ENCODE peak calls at places on chromosomes 3 and 15, in four cellular contexts. One of them, this sample, is unnamed.

GRCh38 chr3:197392961-197393360 is 94.5 kb upstream of the DLG1 start:
- DNase-seq in activated CD4-positive, alpha-beta T cell treated with anti-CD3 and anti-CD28 coated beads, Interleukin-2, amount 10 ng/mL, durations not matched to agents 7 days and 5 days: no peak
- DNase-seq in activated effector memory CD4-positive, alpha-beta T cell treated with anti-CD3 and anti-CD28 coated beads, Interleukin-2, amount 50 U/mL, for 16 hours: no peak
- DNase-seq in foreskin fibroblast: no peak
- DNase-seq in this sample: no peak

GRCh38 chr3:175127075-175127662 is 268.0 kb downstream of the NAALADL2 start:
- DNase-seq in activated CD4-positive, alpha-beta T cell treated with anti-CD3 and anti-CD28 coated beads, Interleukin-2, amount 10 ng/mL, durations not matched to agents 7 days and 5 days: no peak
- DNase-seq in activated effector memory CD4-positive, alpha-beta T cell treated with anti-CD3 and anti-CD28 coated beads, Interleukin-2, amount 50 U/mL, for 16 hours: no peak
- DNase-seq in foreskin fibroblast: no peak
- DNase-seq in this sample: no peak

GRCh38 chr3:128942161-128942952 is 51.5 kb downstream of the CFAP92 start:
- DNase-seq in activated CD4-positive, alpha-beta T cell treated with anti-CD3 and anti-CD28 coated beads, Interleukin-2, amount 10 ng/mL, durations not matched to agents 7 days and 5 days: no peak
- DNase-seq in activated effector memory CD4-positive, alpha-beta T cell treated with anti-CD3 and anti-CD28 coated beads, Interleukin-2, amount 50 U/mL, for 16 hours: no peak
- DNase-seq in foreskin fibroblast: no peak
- DNase-seq in this sample: peak

GRCh38 chr15:90307661-90308060 is 42.2 kb downstream of the NGRN start:
- DNase-seq in activated CD4-positive, alpha-beta T cell treated with anti-CD3 and anti-CD28 coated beads, Interleukin-2, amount 10 ng/mL, durations not matched to agents 7 days and 5 days: no peak
- DNase-seq in activated effector memory CD4-positive, alpha-beta T cell treated with anti-CD3 and anti-CD28 coated beads, Interleukin-2, amount 50 U/mL, for 16 hours: no peak
- DNase-seq in foreskin fibroblast: no peak
- DNase-seq in this sample: peak

GRCh38 chr3:181488536-181488935 is 223.2 kb upstream of the SOX2 start:
- DNase-seq in activated CD4-positive, alpha-beta T cell treated with anti-CD3 and anti-CD28 coated beads, Interleukin-2, amount 10 ng/mL, durations not matched to agents 7 days and 5 days: no peak
- DNase-seq in activated effector memory CD4-positive, alpha-beta T cell treated with anti-CD3 and anti-CD28 coated beads, Interleukin-2, amount 50 U/mL, for 16 hours: no peak
- DNase-seq in foreskin fibroblast: no peak
- DNase-seq in this sample: no peak

GRCh38 chr3:151227438-151228290 is 24.6 kb upstream of the GPR171 start:
- DNase-seq in activated CD4-positive, alpha-beta T cell treated with anti-CD3 and anti-CD28 coated beads, Interleukin-2, amount 10 ng/mL, durations not matched to agents 7 days and 5 days: peak
- DNase-seq in activated effector memory CD4-positive, alpha-beta T cell treated with anti-CD3 and anti-CD28 coated beads, Interleukin-2, amount 50 U/mL, for 16 hours: peak
- DNase-seq in foreskin fibroblast: peak
- DNase-seq in this sample: no peak

GRCh38 chr3:138065939-138066338 is 49.5 kb downstream of the DZIP1L start:
- DNase-seq in activated CD4-positive, alpha-beta T cell treated with anti-CD3 and anti-CD28 coated beads, Interleukin-2, amount 10 ng/mL, durations not matched to agents 7 days and 5 days: no peak
- DNase-seq in activated effector memory CD4-positive, alpha-beta T cell treated with anti-CD3 and anti-CD28 coated beads, Interleukin-2, amount 50 U/mL, for 16 hours: no peak
- DNase-seq in foreskin fibroblast: no peak
- DNase-seq in this sample: no peak

GRCh38 chr3:11373235-11373634 is 101.0 kb downstream of the ATG7 start:
- DNase-seq in activated CD4-positive, alpha-beta T cell treated with anti-CD3 and anti-CD28 coated beads, Interleukin-2, amount 10 ng/mL, durations not matched to agents 7 days and 5 days: no peak
- DNase-seq in activated effector memory CD4-positive, alpha-beta T cell treated with anti-CD3 and anti-CD28 coated beads, Interleukin-2, amount 50 U/mL, for 16 hours: no peak
- DNase-seq in foreskin fibroblast: no peak
- DNase-seq in this sample: no peak

GRCh38 chr3:30643763-30644462 is 37.5 kb downstream of the TGFBR2 start:
- DNase-seq in activated CD4-positive, alpha-beta T cell treated with anti-CD3 and anti-CD28 coated beads, Interleukin-2, amount 10 ng/mL, durations not matched to agents 7 days and 5 days: peak
- DNase-seq in activated effector memory CD4-positive, alpha-beta T cell treated with anti-CD3 and anti-CD28 coated beads, Interleukin-2, amount 50 U/mL, for 16 hours: peak
- DNase-seq in foreskin fibroblast: no peak
- DNase-seq in this sample: no peak

GRCh38 chr15:48974865-48975264 is 11.1 kb upstream of the SHC4 start:
- DNase-seq in activated CD4-positive, alpha-beta T cell treated with anti-CD3 and anti-CD28 coated beads, Interleukin-2, amount 10 ng/mL, durations not matched to agents 7 days and 5 days: no peak
- DNase-seq in activated effector memory CD4-positive, alpha-beta T cell treated with anti-CD3 and anti-CD28 coated beads, Interleukin-2, amount 50 U/mL, for 16 hours: no peak
- DNase-seq in foreskin fibroblast: no peak
- DNase-seq in this sample: no peak

GRCh38 chr3:52891164-52891563 is 6.2 kb downstream of the STIMATE start:
- DNase-seq in activated CD4-positive, alpha-beta T cell treated with anti-CD3 and anti-CD28 coated beads, Interleukin-2, amount 10 ng/mL, durations not matched to agents 7 days and 5 days: no peak
- DNase-seq in activated effector memory CD4-positive, alpha-beta T cell treated with anti-CD3 and anti-CD28 coated beads, Interleukin-2, amount 50 U/mL, for 16 hours: peak
- DNase-seq in foreskin fibroblast: no peak
- DNase-seq in this sample: no peak

GRCh38 chr3:143090486-143090885 is 29.1 kb upstream of the CHST2 start:
- DNase-seq in activated CD4-positive, alpha-beta T cell treated with anti-CD3 and anti-CD28 coated beads, Interleukin-2, amount 10 ng/mL, durations not matched to agents 7 days and 5 days: no peak
- DNase-seq in activated effector memory CD4-positive, alpha-beta T cell treated with anti-CD3 and anti-CD28 coated beads, Interleukin-2, amount 50 U/mL, for 16 hours: no peak
- DNase-seq in foreskin fibroblast: no peak
- DNase-seq in this sample: no peak

GRCh38 chr3:143307613-143308183 is 188.1 kb downstream of the CHST2 start:
- DNase-seq in activated CD4-positive, alpha-beta T cell treated with anti-CD3 and anti-CD28 coated beads, Interleukin-2, amount 10 ng/mL, durations not matched to agents 7 days and 5 days: no peak
- DNase-seq in activated effector memory CD4-positive, alpha-beta T cell treated with anti-CD3 and anti-CD28 coated beads, Interleukin-2, amount 50 U/mL, for 16 hours: no peak
- DNase-seq in foreskin fibroblast: peak
- DNase-seq in this sample: no peak

GRCh38 chr15:87792250-87793030 is 464.1 kb downstream of the NTRK3 start:
- DNase-seq in activated CD4-positive, alpha-beta T cell treated with anti-CD3 and anti-CD28 coated beads, Interleukin-2, amount 10 ng/mL, durations not matched to agents 7 days and 5 days: no peak
- DNase-seq in activated effector memory CD4-positive, alpha-beta T cell treated with anti-CD3 and anti-CD28 coated beads, Interleukin-2, amount 50 U/mL, for 16 hours: no peak
- DNase-seq in foreskin fibroblast: no peak
- DNase-seq in this sample: no peak

GRCh38 chr3:56691165-56692000 is 8.3 kb upstream of the TASOR start:
- DNase-seq in activated CD4-positive, alpha-beta T cell treated with anti-CD3 and anti-CD28 coated beads, Interleukin-2, amount 10 ng/mL, durations not matched to agents 7 days and 5 days: no peak
- DNase-seq in activated effector memory CD4-positive, alpha-beta T cell treated with anti-CD3 and anti-CD28 coated beads, Interleukin-2, amount 50 U/mL, for 16 hours: no peak
- DNase-seq in foreskin fibroblast: no peak
- DNase-seq in this sample: no peak

GRCh38 chr3:133887951-133888703 is 7.6 kb downstream of the RAB6B start:
- DNase-seq in activated CD4-positive, alpha-beta T cell treated with anti-CD3 and anti-CD28 coated beads, Interleukin-2, amount 10 ng/mL, durations not matched to agents 7 days and 5 days: no peak
- DNase-seq in activated effector memory CD4-positive, alpha-beta T cell treated with anti-CD3 and anti-CD28 coated beads, Interleukin-2, amount 50 U/mL, for 16 hours: no peak
- DNase-seq in foreskin fibroblast: no peak
- DNase-seq in this sample: no peak

GRCh38 chr15:36527512-36528162 is 51.8 kb upstream of the CDIN1 start:
- DNase-seq in activated CD4-positive, alpha-beta T cell treated with anti-CD3 and anti-CD28 coated beads, Interleukin-2, amount 10 ng/mL, durations not matched to agents 7 days and 5 days: no peak
- DNase-seq in activated effector memory CD4-positive, alpha-beta T cell treated with anti-CD3 and anti-CD28 coated beads, Interleukin-2, amount 50 U/mL, for 16 hours: no peak
- DNase-seq in foreskin fibroblast: peak
- DNase-seq in this sample: no peak

GRCh38 chr3:20185364-20185732 is 658 bp downstream of the SGO1 start:
- DNase-seq in activated CD4-positive, alpha-beta T cell treated with anti-CD3 and anti-CD28 coated beads, Interleukin-2, amount 10 ng/mL, durations not matched to agents 7 days and 5 days: peak
- DNase-seq in activated effector memory CD4-positive, alpha-beta T cell treated with anti-CD3 and anti-CD28 coated beads, Interleukin-2, amount 50 U/mL, for 16 hours: peak
- DNase-seq in foreskin fibroblast: peak
- DNase-seq in this sample: no peak